ENCODE peak calls at places on chromosomes 12 and 14, in five cellular contexts. One of them, this sample, is unnamed. For H3K36me3, the result is how much of the 10 kb centered on the place peaks cover.

GRCh38 chr14:31858868-31859267 is 218.2 kb upstream of the ARHGAP5 start:
- DNase-seq in HCT116: no peak
- DNase-seq in tibial nerve: no peak
- DNase-seq in mammary epithelial cell: peak
- DNase-seq in CD8-positive, alpha-beta T cell: no peak
- DNase-seq in this sample: no peak

GRCh38 chr12:124040286-124040685 is 67.3 kb downstream of the ZNF664 start:
- DNase-seq in HCT116: no peak
- DNase-seq in tibial nerve: no peak
- DNase-seq in mammary epithelial cell: no peak
- DNase-seq in CD8-positive, alpha-beta T cell: no peak
- DNase-seq in this sample: no peak

GRCh38 chr12:27297576-27297975 is 35.1 kb upstream of the BMAL2 start:
- DNase-seq in HCT116: no peak
- DNase-seq in tibial nerve: no peak
- DNase-seq in mammary epithelial cell: no peak
- DNase-seq in CD8-positive, alpha-beta T cell: no peak
- DNase-seq in this sample: no peak

GRCh38 chr12:102167821-102168605 is 29.6 kb downstream of the PMCH start:
- DNase-seq in HCT116: no peak
- DNase-seq in tibial nerve: no peak
- DNase-seq in mammary epithelial cell: no peak
- DNase-seq in CD8-positive, alpha-beta T cell: no peak
- DNase-seq in this sample: no peak

GRCh38 chr14:36019126-36019525 is 157.4 kb downstream of the PTCSC3 start:
- DNase-seq in HCT116: no peak
- DNase-seq in tibial nerve: no peak
- DNase-seq in mammary epithelial cell: no peak
- DNase-seq in CD8-positive, alpha-beta T cell: no peak
- DNase-seq in this sample: no peak

GRCh38 chr14:50659327-50659974 is 8.7 kb downstream of the SAV1 start:
- DNase-seq in HCT116: no peak
- DNase-seq in tibial nerve: no peak
- DNase-seq in mammary epithelial cell: no peak
- DNase-seq in CD8-positive, alpha-beta T cell: no peak
- DNase-seq in this sample: no peak

GRCh38 chr14:32509632-32510187 is 180.6 kb downstream of the AKAP6 start:
- DNase-seq in HCT116: no peak
- DNase-seq in tibial nerve: no peak
- DNase-seq in mammary epithelial cell: peak
- DNase-seq in CD8-positive, alpha-beta T cell: no peak
- DNase-seq in this sample: peak

GRCh38 chr14:64726585-64726890 is 22.3 kb downstream of the PLEKHG3 start:
- DNase-seq in HCT116: peak
- DNase-seq in tibial nerve: no peak
- DNase-seq in mammary epithelial cell: peak
- DNase-seq in CD8-positive, alpha-beta T cell: no peak
- DNase-seq in this sample: peak

GRCh38 chr12:74119811-74120362 is 417.7 kb upstream of the ATXN7L3B start:
- DNase-seq in HCT116: no peak
- DNase-seq in tibial nerve: no peak
- DNase-seq in mammary epithelial cell: peak
- DNase-seq in CD8-positive, alpha-beta T cell: no peak
- DNase-seq in this sample: no peak

GRCh38 chr12:112121780-112122565 is 3.4 kb upstream of the TRAFD1 start:
- DNase-seq in HCT116: peak
- DNase-seq in tibial nerve: peak
- DNase-seq in mammary epithelial cell: peak
- DNase-seq in CD8-positive, alpha-beta T cell: no peak
- DNase-seq in this sample: no peak

GRCh38 chr14:79165460-79166080 is 995.4 kb downstream of the NRXN3 start:
- DNase-seq in HCT116: no peak
- DNase-seq in tibial nerve: no peak
- DNase-seq in mammary epithelial cell: no peak
- DNase-seq in CD8-positive, alpha-beta T cell: no peak
- DNase-seq in this sample: no peak

GRCh38 chr14:68359862-68360552 is 432.9 kb downstream of the ZFP36L1 start:
- DNase-seq in HCT116: peak
- DNase-seq in tibial nerve: peak
- DNase-seq in mammary epithelial cell: no peak
- DNase-seq in CD8-positive, alpha-beta T cell: no peak
- DNase-seq in this sample: no peak

GRCh38 chr14:101546706-101547105 is 14.6 kb upstream of the DIO3 start:
- DNase-seq in HCT116: no peak
- DNase-seq in tibial nerve: no peak
- DNase-seq in mammary epithelial cell: no peak
- DNase-seq in CD8-positive, alpha-beta T cell: no peak
- DNase-seq in this sample: no peak

GRCh38 chr14:24368562-24369252 is 723 bp downstream of the NFATC4 start:
- DNase-seq in HCT116: no peak
- DNase-seq in tibial nerve: peak
- DNase-seq in mammary epithelial cell: no peak
- DNase-seq in CD8-positive, alpha-beta T cell: peak
- DNase-seq in this sample: no peak

GRCh38 chr12:32532415-32532814 is 133.1 kb downstream of the FGD4 start:
- DNase-seq in HCT116: no peak
- DNase-seq in tibial nerve: no peak
- DNase-seq in mammary epithelial cell: no peak
- DNase-seq in CD8-positive, alpha-beta T cell: no peak
- DNase-seq in this sample: no peak

DNA sequence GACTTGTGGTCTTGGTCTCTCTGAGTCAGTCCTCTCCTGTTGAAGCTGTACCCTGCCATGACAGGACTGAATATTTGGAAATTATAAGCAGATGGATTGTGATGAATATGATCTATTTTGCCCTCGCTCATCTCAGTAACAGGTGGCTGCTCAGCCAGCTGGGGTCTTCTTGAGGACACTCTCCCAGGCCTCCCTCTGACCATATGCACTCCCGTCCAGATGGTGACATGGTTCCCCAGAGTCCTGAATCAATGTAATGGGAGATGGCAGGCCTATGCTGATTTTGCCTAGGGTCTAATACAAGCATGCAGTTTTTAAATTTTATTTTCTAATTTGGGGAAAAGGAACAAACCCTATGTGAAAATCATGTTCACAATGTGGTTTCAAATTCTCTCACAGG is 63.1 kb upstream of the TRHDE start:
- DNase-seq in HCT116: no peak
- DNase-seq in tibial nerve: no peak
- DNase-seq in mammary epithelial cell: no peak
- DNase-seq in CD8-positive, alpha-beta T cell: no peak
- DNase-seq in this sample: no peak
- H3K4me3 ChIP-seq in HCT116: no peak
- H3K4me3 ChIP-seq in tibial nerve: no peak
- H3K4me3 ChIP-seq in mammary epithelial cell: no peak
- H3K4me3 ChIP-seq in CD8-positive, alpha-beta T cell: no peak
- H3K4me3 ChIP-seq in this sample: no peak

DNA sequence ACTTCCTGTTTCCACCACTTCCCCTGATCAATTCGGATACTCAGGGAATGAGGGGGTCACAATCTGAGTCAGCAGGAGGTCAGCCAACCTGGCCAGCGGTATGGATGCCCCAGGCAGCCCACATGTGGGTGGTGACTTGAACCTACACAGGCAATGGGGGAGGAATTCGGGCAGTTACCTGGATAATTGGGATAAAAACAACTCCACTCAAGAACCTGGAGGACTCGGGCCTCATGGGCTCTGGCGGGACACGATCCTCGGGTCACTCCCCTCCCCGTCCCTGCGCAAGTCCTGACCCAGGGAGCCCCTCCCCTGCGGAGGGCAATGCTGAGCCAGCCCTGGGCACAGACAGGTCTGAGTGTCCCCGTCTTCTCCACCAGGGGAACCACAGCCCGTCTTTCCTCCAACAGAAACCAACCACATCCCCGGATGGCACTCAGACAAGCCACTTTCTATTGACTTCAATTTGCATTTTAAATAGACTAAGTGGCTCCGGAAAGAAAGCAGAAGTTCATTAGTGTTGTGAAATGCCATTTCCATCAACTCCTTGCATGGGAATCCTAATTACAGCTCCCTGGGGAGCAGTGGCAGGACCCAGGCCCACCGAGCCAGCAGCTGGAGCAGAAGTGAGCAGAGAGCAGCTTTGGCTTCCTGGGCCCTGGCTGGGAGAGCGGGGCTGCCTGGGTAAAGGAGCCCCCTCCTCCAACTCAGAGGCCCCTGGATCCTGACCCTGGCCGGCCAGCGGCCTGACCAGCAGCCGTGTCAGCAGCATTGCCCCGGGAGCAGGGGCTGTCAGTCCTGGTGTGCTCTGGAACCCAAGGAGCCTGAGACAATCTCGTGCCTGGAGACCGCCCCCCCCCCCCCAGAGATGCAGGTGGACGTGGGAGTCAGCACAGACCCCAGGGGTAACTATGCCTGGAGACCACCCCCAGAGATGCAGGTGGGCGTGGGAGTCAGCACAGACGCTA is 374.1 kb downstream of the ADGRD1 start:
- DNase-seq in HCT116: no peak
- DNase-seq in tibial nerve: no peak
- DNase-seq in mammary epithelial cell: no peak
- DNase-seq in CD8-positive, alpha-beta T cell: no peak
- DNase-seq in this sample: no peak
- TF ChIP-seq CTCF in HCT116: peak
- TF ChIP-seq CTCF in tibial nerve: no peak
- TF ChIP-seq CTCF in mammary epithelial cell: no peak
- TF ChIP-seq CTCF in CD8-positive, alpha-beta T cell: no peak
- TF ChIP-seq CTCF in this sample: no peak

DNA sequence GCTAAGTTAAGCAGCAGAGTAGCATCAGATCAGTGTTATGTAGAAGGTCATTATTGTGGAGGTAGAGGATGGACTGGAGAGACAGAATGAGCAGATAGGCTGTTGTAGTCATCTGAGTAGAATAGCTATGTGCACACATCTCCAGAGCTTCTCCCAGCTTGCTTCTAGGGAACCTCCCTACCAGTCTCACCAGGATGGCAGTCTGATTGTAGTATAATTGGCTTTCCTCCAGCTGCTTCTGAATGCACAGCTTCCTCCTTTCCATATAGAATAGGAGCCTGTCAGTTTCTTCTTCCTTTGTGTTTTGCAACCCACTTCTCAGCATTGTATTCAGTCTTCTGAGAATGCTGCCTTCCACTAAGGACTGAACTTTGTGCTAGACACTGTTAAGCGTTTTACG is 2.1 kb upstream of the CSAD start:
- DNase-seq in HCT116: no peak
- DNase-seq in tibial nerve: no peak
- DNase-seq in mammary epithelial cell: no peak
- DNase-seq in CD8-positive, alpha-beta T cell: no peak
- DNase-seq in this sample: no peak
- H3K36me3 ChIP-seq in HCT116: half or more
- H3K36me3 ChIP-seq in tibial nerve: under half
- H3K36me3 ChIP-seq in mammary epithelial cell: under half
- H3K36me3 ChIP-seq in CD8-positive, alpha-beta T cell: under half
- H3K36me3 ChIP-seq in this sample: under half

GRCh38 chr12:99911967-99912366 is 72.8 kb downstream of the ANKS1B start:
- DNase-seq in HCT116: no peak
- DNase-seq in tibial nerve: no peak
- DNase-seq in mammary epithelial cell: no peak
- DNase-seq in CD8-positive, alpha-beta T cell: no peak
- DNase-seq in this sample: no peak
- H3K4me3 ChIP-seq in HCT116: no peak
- H3K4me3 ChIP-seq in tibial nerve: no peak
- H3K4me3 ChIP-seq in mammary epithelial cell: no peak
- H3K4me3 ChIP-seq in CD8-positive, alpha-beta T cell: no peak
- H3K4me3 ChIP-seq in this sample: no peak

GRCh38 chr12:85155791-85156190 is 119.6 kb downstream of the LRRIQ1 start:
- DNase-seq in HCT116: peak
- DNase-seq in tibial nerve: no peak
- DNase-seq in mammary epithelial cell: no peak
- DNase-seq in CD8-positive, alpha-beta T cell: no peak
- DNase-seq in this sample: no peak

GRCh38 chr12:85157023-85157626 is 121.0 kb downstream of the LRRIQ1 start:
- DNase-seq in HCT116: no peak
- DNase-seq in tibial nerve: no peak
- DNase-seq in mammary epithelial cell: no peak
- DNase-seq in CD8-positive, alpha-beta T cell: no peak
- DNase-seq in this sample: no peak

GRCh38 chr12:85156569-85156968 is 120.4 kb downstream of the LRRIQ1 start:
- DNase-seq in HCT116: no peak
- DNase-seq in tibial nerve: no peak
- DNase-seq in mammary epithelial cell: no peak
- DNase-seq in CD8-positive, alpha-beta T cell: no peak
- DNase-seq in this sample: no peak
- TF ChIP-seq CTCF in HCT116: no peak
- TF ChIP-seq CTCF in tibial nerve: no peak
- TF ChIP-seq CTCF in mammary epithelial cell: no peak
- TF ChIP-seq CTCF in CD8-positive, alpha-beta T cell: no peak
- TF ChIP-seq CTCF in this sample: no peak

This sample was measured in kidney epithelial cell.